ENCODE peak calls at places on chromosomes 11 and 22, in six cellular contexts. E, Z, J, C, M and A are unnamed samples.

GRCh38 chr22:46865052-46865434 is 102.6 kb downstream of the TBC1D22A start:
- DNase-seq in E (no peak), Z (no peak), J (no peak), C (no peak), M (no peak), A (no peak)

GRCh38 chr11:19368726-19369364 is 128.1 kb upstream of the E2F8 start:
- DNase-seq in E (no peak), Z (no peak), J (no peak), C (no peak), M (no peak), A (no peak)

GRCh38 chr11:73752216-73752867 is 8.5 kb downstream of the RAB6A start:
- DNase-seq in E (no peak), Z (no peak), J (peak), C (no peak), M (no peak), A (peak)

GRCh38 chr22:29080061-29080975 is 7.5 kb downstream of the KREMEN1 start:
- DNase-seq in E (no peak), Z (no peak), J (no peak), C (no peak), M (no peak), A (no peak)

GRCh38 chr11:127066426-127067090 is 66.0 kb upstream of the KIRREL3 start:
- DNase-seq in E (no peak), Z (no peak), J (no peak), C (no peak), M (no peak), A (no peak)

GRCh38 chr11:18235394-18235926 is 1.1 kb downstream of the SAA4 start:
- DNase-seq in E (no peak), Z (no peak), J (no peak), C (no peak), M (no peak), A (no peak)

GRCh38 chr11:31793264-31793663 is 17.9 kb downstream of the PAX6 start:
- DNase-seq in E (no peak), Z (no peak), J (no peak), C (no peak), M (no peak), A (no peak)

GRCh38 chr11:19774817-19775600 is 62.4 kb downstream of the NAV2 start:
- DNase-seq in E (no peak), Z (no peak), J (no peak), C (no peak), M (no peak), A (no peak)

GRCh38 chr11:58505849-58506248 is 2.1 kb downstream of the OR5B21 start:
- DNase-seq in E (no peak), Z (no peak), J (no peak), C (no peak), M (no peak), A (no peak)

GRCh38 chr22:45758603-45759002 is 87.0 kb downstream of the ATXN10 start:
- DNase-seq in E (no peak), Z (no peak), J (no peak), C (no peak), M (no peak), A (no peak)

GRCh38 chr11:123145220-123145619 is 49.8 kb downstream of the CLMP start:
- DNase-seq in E (peak), Z (no peak), J (peak), C (no peak), M (no peak), A (peak)

GRCh38 chr22:23248583-23248982 is 68.3 kb downstream of the BCR start:
- DNase-seq in E (no peak), Z (no peak), J (peak), C (peak), M (no peak), A (no peak)

GRCh38 chr11:3916962-3917361 is 61.5 kb downstream of the STIM1 start:
- DNase-seq in E (no peak), Z (no peak), J (no peak), C (no peak), M (no peak), A (no peak)

GRCh38 chr11:1640076-1640946 is 10.7 kb downstream of the KRTAP5-5 start:
- DNase-seq in E (peak), Z (no peak), J (no peak), C (peak), M (no peak), A (no peak)

GRCh38 chr11:70643642-70644041 is 245.3 kb downstream of the CTTN start:
- DNase-seq in E (no peak), Z (no peak), J (no peak), C (no peak), M (no peak), A (no peak)

GRCh38 chr22:21762712-21763581 is 27.4 kb upstream of the YPEL1 start:
- DNase-seq in E (no peak), Z (no peak), J (no peak), C (no peak), M (no peak), A (no peak)

GRCh38 chr11:65625628-65626342 is 10.2 kb downstream of the PCNX3 start:
- DNase-seq in E (no peak), Z (peak), J (no peak), C (peak), M (peak), A (no peak)

GRCh38 chr11:27116684-27117083 is 76.1 kb downstream of the BBOX1 start:
- DNase-seq in E (no peak), Z (no peak), J (peak), C (peak), M (no peak), A (no peak)

GRCh38 chr11:35126879-35127576 is 11.9 kb upstream of the CD44 start:
- DNase-seq in E (no peak), Z (no peak), J (no peak), C (no peak), M (no peak), A (no peak)

GRCh38 chr22:37222440-37222971 is 10.2 kb upstream of the SSTR3 start:
- DNase-seq in E (no peak), Z (no peak), J (no peak), C (no peak), M (peak), A (no peak)

GRCh38 chr11:27166130-27166529 is 125.5 kb downstream of the BBOX1 start:
- DNase-seq in E (no peak), Z (no peak), J (no peak), C (no peak), M (no peak), A (no peak)

GRCh38 chr11:69158301-69159152 is 2.8 kb downstream of the SMIM38 start:
- DNase-seq in E (no peak), Z (no peak), J (no peak), C (no peak), M (no peak), A (no peak)

GRCh38 chr11:8608646-8609045 is 14.6 kb upstream of the STK33 start:
- DNase-seq in E (no peak), Z (no peak), J (peak), C (no peak), M (no peak), A (no peak)

DNA sequence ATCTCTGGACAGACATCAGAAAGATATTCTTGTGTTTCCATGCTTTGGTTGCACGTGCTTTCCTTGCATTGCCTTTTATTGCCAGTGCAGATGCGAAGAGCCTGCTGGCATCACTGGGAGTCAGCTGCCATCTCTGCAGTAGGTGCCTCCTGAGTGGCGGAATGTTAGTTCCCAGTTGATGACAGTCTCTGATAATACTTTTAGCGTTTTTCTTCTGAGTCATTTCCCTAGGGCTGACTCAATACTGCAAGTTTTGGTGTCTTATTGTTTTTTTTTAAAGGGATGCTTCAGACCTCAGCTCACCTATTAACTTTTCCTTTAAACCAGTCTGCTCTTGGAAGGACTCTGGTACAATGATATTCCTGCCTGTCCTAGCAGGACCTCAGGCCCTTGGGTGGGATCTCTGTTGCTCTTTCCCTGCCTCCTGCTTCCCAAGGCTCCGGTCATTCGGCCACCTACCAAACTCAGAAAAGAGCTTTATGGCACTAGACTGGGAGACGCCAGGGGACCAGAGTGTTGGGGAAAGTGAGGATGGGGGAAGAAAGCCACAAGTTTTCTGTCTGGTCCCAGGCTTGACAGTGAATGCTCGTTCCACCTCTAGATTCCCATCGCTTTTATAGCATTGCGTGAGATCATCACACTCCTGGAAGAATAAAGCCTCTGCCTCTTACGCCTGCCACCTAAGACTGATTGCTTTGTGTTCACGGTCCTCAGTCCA is 308.7 kb downstream of the DDX10 start:
- DNase-seq in E (no peak), Z (no peak), J (peak), C (no peak), M (no peak), A (no peak)
- H3K27ac ChIP-seq in E (no peak), Z (no peak), J (peak), C (no peak), M (no peak), A (no peak)

DNA sequence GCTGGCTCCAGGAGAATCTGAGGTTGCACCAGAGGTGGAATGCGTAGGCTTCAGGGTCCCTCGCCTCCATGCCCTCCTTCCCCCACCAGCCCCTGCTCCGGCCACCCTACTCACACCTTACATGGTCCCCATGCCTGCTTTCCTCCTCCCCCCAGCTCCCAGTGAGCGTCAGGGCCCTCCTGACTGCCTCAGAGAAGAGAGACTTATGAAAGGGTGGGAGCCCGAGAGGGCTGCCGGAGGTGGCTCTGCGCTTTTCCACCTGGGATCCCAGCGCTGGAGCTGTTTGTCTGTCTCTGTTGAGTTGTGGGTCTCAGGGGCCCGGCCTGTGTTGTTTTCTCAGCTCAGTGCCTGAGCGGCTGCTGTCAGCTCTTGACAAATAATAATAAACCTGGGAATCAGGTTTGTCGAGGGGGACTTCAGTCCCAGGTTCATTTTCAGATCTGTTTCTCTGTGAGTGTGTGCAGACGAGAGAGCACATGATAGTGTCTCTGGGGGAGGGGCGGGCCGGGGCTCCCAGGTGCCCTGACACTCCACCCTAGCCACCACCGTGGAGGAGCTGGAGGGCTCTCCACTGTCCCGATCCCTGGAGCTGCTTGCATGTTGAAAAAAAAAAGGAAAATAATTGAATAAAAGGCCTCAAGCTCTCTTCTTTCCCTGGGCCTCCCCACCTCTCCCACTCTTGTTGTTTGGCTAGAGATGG is 153.6 kb downstream of the FEZ1 start:
- DNase-seq in E (no peak), Z (no peak), J (no peak), C (no peak), M (no peak), A (no peak)
- H3K27ac ChIP-seq in E (no peak), Z (no peak), J (no peak), C (no peak), M (no peak), A (no peak)

DNA sequence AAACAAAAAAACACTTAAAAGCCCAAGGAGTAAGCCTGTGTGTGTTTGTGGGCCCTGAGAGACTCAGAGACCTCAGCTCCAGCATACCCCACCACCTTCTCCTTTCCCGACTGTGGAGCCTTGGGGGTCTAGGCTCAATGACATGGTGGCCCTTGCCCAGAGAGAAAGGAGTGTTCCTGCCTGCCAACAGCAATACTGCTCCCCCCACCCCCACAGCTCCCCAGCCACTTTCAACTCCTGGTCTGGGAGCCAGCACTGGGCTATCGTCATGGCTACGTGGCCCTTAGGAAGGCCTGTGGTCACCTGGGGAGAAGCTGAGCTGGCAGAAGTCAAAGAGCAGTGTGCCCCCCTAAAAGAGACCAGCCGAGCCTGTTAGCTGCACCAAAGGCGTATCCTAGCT is 2.6 kb downstream of the PPP1R14B start:
- DNase-seq in E (no peak), Z (no peak), J (no peak), C (no peak), M (no peak), A (no peak)
- H3K27ac ChIP-seq in E (no peak), Z (no peak), J (no peak), C (no peak), M (no peak), A (no peak)

GRCh38 chr22:25368271-25368670 is 148.8 kb downstream of the CRYBB2 start:
- DNase-seq in E (no peak), Z (no peak), J (peak), C (no peak), M (no peak), A (no peak)
- H3K27ac ChIP-seq in E (no peak), Z (no peak), J (no peak), C (no peak), M (no peak), A (no peak)

DNA sequence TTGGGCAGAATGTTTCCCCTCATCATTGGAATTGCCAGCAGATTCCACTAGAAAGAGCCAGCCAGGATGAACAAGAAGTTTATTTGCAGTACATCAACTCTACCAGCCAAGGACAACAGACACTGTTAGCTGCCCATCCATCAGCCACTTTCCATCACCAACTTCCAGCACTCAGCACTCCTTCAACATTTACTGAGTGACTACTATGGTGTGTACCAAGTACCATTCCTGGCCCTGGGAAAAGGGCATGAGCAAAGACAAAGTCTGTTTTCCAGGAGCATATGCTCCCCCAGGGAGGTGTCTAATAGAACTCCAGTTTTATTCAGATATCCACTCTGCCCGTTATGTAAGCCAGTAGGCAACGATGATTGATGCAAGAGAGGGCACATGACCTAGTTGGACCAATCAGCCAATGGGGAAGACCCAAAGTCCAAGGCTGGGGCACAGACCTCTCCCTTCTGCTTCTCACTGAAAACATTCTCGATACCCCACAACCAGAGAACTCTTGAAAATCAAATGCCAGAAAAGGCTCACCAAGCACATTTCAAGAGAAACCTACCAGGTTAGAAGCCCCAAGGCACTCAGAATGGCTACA is 7.5 kb downstream of the HIRA start:
- DNase-seq in E (no peak), Z (no peak), J (no peak), C (no peak), M (no peak), A (no peak)
- H3K27ac ChIP-seq in E (no peak), Z (no peak), J (no peak), C (peak), M (no peak), A (no peak)

GRCh38 chr22:27988704-27989103 is 69.6 kb upstream of the PITPNB start:
- DNase-seq in E (no peak), Z (no peak), J (no peak), C (no peak), M (no peak), A (no peak)

GRCh38 chr22:27991586-27992293 is 72.7 kb upstream of the PITPNB start:
- DNase-seq in E (no peak), Z (no peak), J (no peak), C (no peak), M (no peak), A (peak)

GRCh38 chr22:27990879-27991278 is 71.8 kb upstream of the PITPNB start:
- DNase-seq in E (no peak), Z (no peak), J (no peak), C (peak), M (no peak), A (peak)

GRCh38 chr22:27989758-27990450 is 70.8 kb upstream of the PITPNB start:
- DNase-seq in E (no peak), Z (no peak), J (no peak), C (no peak), M (no peak), A (no peak)

DNA sequence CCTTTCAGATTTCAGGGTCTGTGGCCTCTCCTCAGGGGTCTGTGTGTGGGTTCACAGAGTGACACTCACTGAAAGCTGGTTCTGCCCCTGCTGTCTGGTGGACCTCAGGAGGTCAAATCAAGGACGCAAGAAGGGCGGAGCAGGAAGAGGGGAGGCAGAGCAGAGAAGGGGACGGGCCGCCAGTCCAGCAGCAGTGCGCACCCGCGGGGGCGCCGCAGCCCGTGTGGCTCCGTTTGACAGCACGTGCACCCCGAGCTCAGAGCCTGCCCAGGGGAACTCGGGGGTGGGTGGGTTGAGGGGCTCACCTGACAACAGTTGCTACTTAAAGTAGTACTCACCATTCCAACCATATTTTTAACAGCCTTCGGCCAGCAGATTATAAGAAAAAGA is 71.4 kb upstream of the PITPNB start:
- DNase-seq in E (no peak), Z (no peak), J (no peak), C (no peak), M (no peak), A (peak)
- H3K27ac ChIP-seq in E (no peak), Z (no peak), J (no peak), C (peak), M (no peak), A (no peak)

GRCh38 chr22:44067033-44067432 is 42.9 kb downstream of the PARVB start:
- DNase-seq in E (no peak), Z (no peak), J (no peak), C (no peak), M (no peak), A (no peak)
- H3K27ac ChIP-seq in E (no peak), Z (no peak), J (no peak), C (no peak), M (no peak), A (no peak)

DNA sequence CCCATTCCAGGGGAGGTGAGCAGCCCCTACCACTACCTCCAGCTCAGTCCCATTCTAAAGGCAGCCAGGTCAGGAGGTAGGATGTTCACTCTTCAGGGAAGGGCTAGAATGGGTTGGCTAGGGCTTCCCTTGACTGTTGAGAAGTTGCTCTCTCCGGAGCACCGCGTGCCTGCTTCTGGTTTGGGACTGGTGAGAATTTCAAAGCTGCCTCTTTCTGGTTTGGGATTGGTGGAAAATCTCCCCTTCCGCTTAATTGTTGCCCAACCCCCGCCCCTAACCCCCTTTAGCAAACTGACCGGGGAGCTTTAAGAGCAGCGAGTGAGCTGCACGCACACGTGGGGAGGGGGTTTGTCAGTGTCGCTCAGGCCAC is 689 bp downstream of the USP2 start:
- DNase-seq in E (no peak), Z (no peak), J (no peak), C (peak), M (no peak), A (peak)
- H3K27ac ChIP-seq in E (peak), Z (peak), J (no peak), C (peak), M (peak), A (no peak)

GRCh38 chr22:30212363-30212995 is 34.1 kb downstream of the LIF start:
- DNase-seq in E (peak), Z (no peak), J (peak), C (no peak), M (no peak), A (peak)
- H3K27ac ChIP-seq in E (peak), Z (no peak), J (peak), C (no peak), M (no peak), A (no peak)

GRCh38 chr22:39490135-39490798 is 11.8 kb upstream of the MIEF1 start:
- DNase-seq in E (peak), Z (no peak), J (peak), C (peak), M (peak), A (peak)

GRCh38 chr22:39488563-39489083 is 13.5 kb upstream of the MIEF1 start:
- DNase-seq in E (no peak), Z (no peak), J (no peak), C (no peak), M (no peak), A (no peak)

GRCh38 chr22:39490966-39491680 is 11.0 kb upstream of the MIEF1 start:
- DNase-seq in E (no peak), Z (no peak), J (no peak), C (no peak), M (no peak), A (no peak)

GRCh38 chr22:39487826-39488520 is 14.1 kb upstream of the MIEF1 start:
- DNase-seq in E (no peak), Z (no peak), J (no peak), C (no peak), M (no peak), A (no peak)

GRCh38 chr22:39489094-39490068 is 12.7 kb upstream of the MIEF1 start:
- DNase-seq in E (no peak), Z (no peak), J (no peak), C (no peak), M (no peak), A (no peak)
- H3K27ac ChIP-seq in E (no peak), Z (peak), J (no peak), C (no peak), M (no peak), A (no peak)